ENCODE peak calls at places on chromosomes 1 and 21, in eight cellular contexts. Z is stomach, C is vagina, Q is H1, B is suprapubic skin, Y is sigmoid colon, W is GM23338, G is HL-60. V is an unnamed sample.

GRCh38 chr1:10506677-10507047 is 31.9 kb downstream of the PEX14 start:
- DNase-seq in Z (no peak), C (no peak), Q (no peak), B (no peak), Y (no peak), W (no peak), G (no peak), V (no peak)

GRCh38 chr1:177600371-177600770 is 369.5 kb downstream of the SEC16B start:
- DNase-seq in Z (no peak), C (no peak), Q (no peak), B (no peak), Y (no peak), W (no peak), G (no peak), V (no peak)

GRCh38 chr1:162716123-162716522 is 74.4 kb upstream of the HSD17B7 start:
- DNase-seq in Z (no peak), C (no peak), Q (no peak), B (no peak), Y (peak), W (no peak), G (no peak), V (no peak)

GRCh38 chr1:14841456-14841855 is 243.0 kb downstream of the KAZN start:
- DNase-seq in Z (no peak), C (no peak), Q (no peak), B (no peak), Y (no peak), W (no peak), G (no peak), V (no peak)

GRCh38 chr1:26225033-26225831 is 8.8 kb upstream of the CEP85 start:
- DNase-seq in Z (peak), C (no peak), Q (peak), B (no peak), Y (peak), W (peak), G (no peak), V (peak)

GRCh38 chr1:203402609-203403337 is 51.9 kb upstream of the FMOD start:
- DNase-seq in Z (no peak), C (no peak), Q (no peak), B (no peak), Y (peak), W (no peak), G (peak), V (no peak)

GRCh38 chr1:31788825-31789256 is 24.7 kb upstream of the ADGRB2 start:
- DNase-seq in Z (no peak), C (no peak), Q (peak), B (no peak), Y (no peak), W (no peak), G (no peak), V (no peak)

GRCh38 chr1:66176828-66177227 is 357.1 kb upstream of the SGIP1 start:
- DNase-seq in Z (no peak), C (no peak), Q (no peak), B (no peak), Y (no peak), W (peak), G (no peak), V (no peak)

GRCh38 chr1:39098569-39099250 is 72.6 kb downstream of the NDUFS5 start:
- DNase-seq in Z (peak), C (no peak), Q (peak), B (no peak), Y (peak), W (peak), G (peak), V (peak)

GRCh38 chr1:9242338-9242969 is 7.9 kb downstream of the H6PD start:
- DNase-seq in Z (peak), C (peak), Q (no peak), B (peak), Y (peak), W (no peak), G (peak), V (peak)

GRCh38 chr1:9240914-9241820 is 6.6 kb downstream of the H6PD start:
- DNase-seq in Z (no peak), C (no peak), Q (no peak), B (no peak), Y (no peak), W (peak), G (no peak), V (no peak)

GRCh38 chr1:9244501-9245229 is 10.1 kb downstream of the H6PD start:
- DNase-seq in Z (peak), C (peak), Q (no peak), B (no peak), Y (no peak), W (no peak), G (peak), V (peak)

GRCh38 chr1:9239622-9240401 is 5.2 kb downstream of the H6PD start:
- DNase-seq in Z (peak), C (no peak), Q (no peak), B (no peak), Y (peak), W (no peak), G (peak), V (peak)

GRCh38 chr1:9241891-9242290 is 7.3 kb downstream of the H6PD start:
- DNase-seq in Z (peak), C (no peak), Q (no peak), B (no peak), Y (no peak), W (no peak), G (no peak), V (no peak)
- H3K4me3 ChIP-seq in Z (no peak), C (no peak), Q (no peak), B (no peak), Y (no peak), W (no peak), G (no peak), V (no peak)

DNA sequence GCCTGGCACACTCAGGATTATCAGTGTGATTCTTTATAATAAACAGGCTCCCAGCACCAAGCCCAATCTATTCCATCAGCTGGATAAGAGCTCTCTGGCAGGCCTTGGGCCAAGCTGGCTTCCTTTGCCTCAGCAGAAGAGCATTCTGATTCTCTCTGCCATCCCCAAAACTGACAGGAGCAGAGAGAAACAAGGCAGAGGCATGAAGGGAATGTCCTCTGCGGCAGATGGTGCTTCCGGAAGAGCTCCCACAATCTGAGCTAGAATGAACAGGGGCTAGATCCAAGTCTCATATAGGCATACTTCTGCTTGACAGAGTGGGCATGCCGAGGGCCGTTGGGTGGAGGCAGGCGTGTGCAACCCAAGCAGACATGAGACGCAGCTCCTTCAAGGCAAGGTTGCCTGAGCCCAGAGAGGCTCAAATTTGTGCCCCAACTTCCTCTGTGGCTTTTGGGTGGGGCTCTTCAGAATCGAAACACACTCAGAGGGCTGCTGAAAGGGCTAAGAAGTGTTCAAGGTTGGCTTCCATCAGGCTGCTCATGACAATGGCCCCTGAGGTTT is 4.0 kb downstream of the CAPN2 start:
- DNase-seq in Z (no peak), C (no peak), Q (no peak), B (no peak), Y (no peak), W (no peak), G (no peak), V (peak)
- TF ChIP-seq POLR2AphosphoS5 in Z (no peak), C (no peak), Q (no peak), B (no peak), Y (no peak), W (no peak), G (no peak), V (no peak)

GRCh38 chr21:32687946-32688345 is 39.9 kb downstream of the SYNJ1 start:
- DNase-seq in Z (no peak), C (no peak), Q (no peak), B (no peak), Y (no peak), W (peak), G (no peak), V (no peak)

GRCh38 chr21:32682696-32683474 is 44.9 kb downstream of the SYNJ1 start:
- DNase-seq in Z (no peak), C (no peak), Q (no peak), B (no peak), Y (no peak), W (no peak), G (no peak), V (no peak)
- H3K4me3 ChIP-seq in Z (peak), C (no peak), Q (no peak), B (no peak), Y (no peak), W (no peak), G (no peak), V (no peak)

DNA sequence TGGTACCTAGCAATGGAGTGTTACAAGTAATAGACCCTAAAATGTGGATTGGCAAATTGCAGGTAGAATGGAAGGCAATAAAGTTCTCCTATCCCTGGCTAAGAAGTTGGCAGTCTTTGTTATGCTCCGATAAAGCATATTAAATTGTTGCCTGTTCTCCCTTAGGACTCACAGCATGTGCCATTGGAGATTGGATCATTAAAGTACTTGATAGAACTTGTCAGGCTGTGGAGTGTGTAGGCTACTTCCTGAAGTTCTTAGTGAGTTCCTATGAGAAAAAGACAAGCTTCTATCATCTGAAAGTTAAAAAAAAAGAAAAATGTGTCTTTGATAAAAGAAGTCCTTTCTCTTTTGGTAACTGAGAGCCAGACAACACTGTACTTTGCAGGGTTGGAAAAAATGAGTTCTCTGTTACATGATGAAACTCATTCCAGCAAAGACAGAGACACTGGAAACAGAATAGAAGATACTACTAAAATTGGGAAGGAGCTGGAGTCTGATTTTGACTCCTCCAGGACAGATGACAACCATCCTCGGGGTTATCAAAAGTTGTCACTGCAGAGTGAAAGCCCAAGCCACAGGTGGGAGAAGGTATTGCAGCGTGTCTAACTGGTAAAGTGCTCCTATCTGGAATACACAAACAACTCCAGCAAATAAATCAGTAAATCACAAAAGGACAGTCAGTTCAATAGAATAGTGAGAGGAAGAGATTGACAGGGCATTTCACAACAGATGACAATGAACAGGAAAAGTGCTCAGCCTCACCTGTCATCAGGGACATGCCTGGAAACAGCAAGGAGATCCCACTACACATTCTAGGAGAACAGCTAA is 87.5 kb upstream of the WDR26 start:
- DNase-seq in Z (no peak), C (no peak), Q (no peak), B (no peak), Y (no peak), W (no peak), G (no peak), V (no peak)
- TF ChIP-seq POLR2AphosphoS5 in Z (no peak), C (no peak), Q (no peak), B (no peak), Y (no peak), W (no peak), G (no peak), V (no peak)

V was measured in transverse colon.